ENCODE peak calls at places on chromosomes 11 and 22, in four cellular contexts. V is A549, T is HepG2, U is K562. Q is an unnamed sample.

GRCh38 chr11:2869561-2870427 is 15.8 kb downstream of the CDKN1C start:
- DNase-seq in V (no peak), T (no peak), U (no peak), Q (no peak)

GRCh38 chr22:27416553-27417427 is 384.8 kb downstream of the MN1 start:
- DNase-seq in V (no peak), T (no peak), U (no peak), Q (peak; percentile 88)

GRCh38 chr11:7688238-7688826 is 15.0 kb upstream of the CYB5R2 start:
- DNase-seq in V (peak; percentile 50), T (peak; percentile 16), U (peak; percentile 18), Q (peak; percentile 31)

GRCh38 chr11:65478411-65479183 is 20.2 kb upstream of the MALAT1 start:
- DNase-seq in V (no peak), T (no peak), U (peak; percentile 94), Q (peak; percentile 73)

GRCh38 chr11:38517991-38518390 is 1920.0 kb upstream of the RAG2 start:
- DNase-seq in V (no peak), T (no peak), U (peak; percentile 59), Q (no peak)

GRCh38 chr11:59923813-59924212 is 14.4 kb upstream of the OOSP1 start:
- DNase-seq in V (no peak), T (no peak), U (peak; percentile 48), Q (no peak)

GRCh38 chr22:27846910-27847309 is 45.4 kb upstream of the MN1 start:
- DNase-seq in V (no peak), T (no peak), U (peak; percentile 77), Q (no peak)

GRCh38 chr11:36628765-36629199 is 30.7 kb upstream of the RAG2 start:
- DNase-seq in V (no peak), T (no peak), U (no peak), Q (no peak)

GRCh38 chr11:117443269-117444186 is 115.9 kb downstream of the CEP164 start:
- DNase-seq in V (peak; percentile 43), T (peak; percentile 40), U (peak; percentile 65), Q (peak; percentile 30)

GRCh38 chr22:42316988-42317387 is 46.5 kb upstream of the TCF20 start:
- DNase-seq in V (no peak), T (no peak), U (peak; percentile 51), Q (no peak)

GRCh38 chr22:31857247-31857646 is 87.1 kb upstream of the YWHAH start:
- DNase-seq in V (no peak), T (no peak), U (peak; percentile 49), Q (no peak)

GRCh38 chr11:115860246-115860645 is 356.0 kb upstream of the CADM1 start:
- DNase-seq in V (no peak), T (no peak), U (no peak), Q (no peak)

GRCh38 chr11:76232026-76232665 is 25.8 kb upstream of the WNT11 start:
- DNase-seq in V (no peak), T (no peak), U (no peak), Q (no peak)

GRCh38 chr22:45211848-45212247 is 28.8 kb downstream of the KIAA0930 start:
- DNase-seq in V (peak; percentile 25), T (no peak), U (no peak), Q (no peak)

GRCh38 chr11:7448126-7448525 is 37.2 kb upstream of the OLFML1 start:
- DNase-seq in V (no peak), T (no peak), U (no peak), Q (no peak)

GRCh38 chr11:10568486-10568941 is at the start of gene LYVE1:
- DNase-seq in V (no peak), T (peak; percentile 65), U (peak; percentile 12), Q (no peak)

GRCh38 chr22:31274017-31274416 is 18.3 kb downstream of the PIK3IP1 start:
- DNase-seq in V (no peak), T (no peak), U (no peak), Q (no peak)

GRCh38 chr11:119315139-119316016 is 1.6 kb downstream of the MCAM start:
- DNase-seq in V (no peak), T (no peak), U (no peak), Q (no peak)

GRCh38 chr11:13468750-13469149 is 5.7 kb upstream of the BTBD10 start:
- DNase-seq in V (no peak), T (peak; percentile 15), U (no peak), Q (no peak)

GRCh38 chr22:33492210-33492651 is 428.0 kb downstream of the LARGE1 start:
- DNase-seq in V (no peak), T (peak; percentile 23), U (no peak), Q (no peak)

GRCh38 chr11:3809624-3809928 is 1.2 kb downstream of the PGAP2 start:
- DNase-seq in V (no peak), T (no peak), U (no peak), Q (no peak)

GRCh38 chr11:126146454-126147192 is 64.8 kb downstream of the RPUSD4 start:
- DNase-seq in V (no peak), T (peak; percentile 84), U (no peak), Q (no peak)

GRCh38 chr22:29917052-29917902 is 34.3 kb downstream of the MTMR3 start:
- DNase-seq in V (no peak), T (peak; percentile 57), U (no peak), Q (peak; percentile 11)

GRCh38 chr11:44654057-44654456 is 72.7 kb upstream of the TSPAN18 start:
- DNase-seq in V (no peak), T (no peak), U (no peak), Q (no peak)

GRCh38 chr11:44651535-44652130 is 75.1 kb upstream of the TSPAN18 start:
- DNase-seq in V (no peak), T (no peak), U (no peak), Q (no peak)

GRCh38 chr11:44654596-44654995 is 72.2 kb upstream of the TSPAN18 start:
- DNase-seq in V (no peak), T (no peak), U (no peak), Q (no peak)

GRCh38 chr11:44648109-44648508 is 78.7 kb upstream of the TSPAN18 start:
- DNase-seq in V (no peak), T (no peak), U (no peak), Q (no peak)

GRCh38 chr11:44652901-44653644 is 73.7 kb upstream of the TSPAN18 start:
- DNase-seq in V (no peak), T (no peak), U (no peak), Q (no peak)
- TF ChIP-seq MAZ in V (no peak), T (no peak), U (no peak), Q (no peak)

GRCh38 chr11:66958956-66959274 is 732 bp upstream of the PC start:
- DNase-seq in V (no peak), T (no peak), U (no peak), Q (no peak)

GRCh38 chr11:66957971-66958231 is 282 bp downstream of the PC start:
- DNase-seq in V (no peak), T (no peak), U (no peak), Q (no peak)

GRCh38 chr11:66953431-66953833 is 4.8 kb downstream of the PC start:
- DNase-seq in V (no peak), T (no peak), U (no peak), Q (no peak)

GRCh38 chr11:66958232-66958955 is at the start of gene PC:
- DNase-seq in V (peak; percentile 99), T (peak; percentile 98), U (peak; percentile 100), Q (peak; percentile 100)

GRCh38 chr11:66956689-66957290 is 1.4 kb downstream of the PC start:
- DNase-seq in V (no peak), T (peak; percentile 65), U (peak; percentile 23), Q (peak; percentile 97)
- TF ChIP-seq MAZ in V (no peak), T (no peak), U (no peak), Q (peak; percentile 47)

GRCh38 chr11:34343153-34343552 is 14.7 kb downstream of the ABTB2 start:
- DNase-seq in V (no peak), T (no peak), U (no peak), Q (peak; percentile 81)

GRCh38 chr11:34340653-34341052 is 17.2 kb downstream of the ABTB2 start:
- DNase-seq in V (no peak), T (no peak), U (no peak), Q (no peak)

GRCh38 chr11:34339149-34340064 is 18.4 kb downstream of the ABTB2 start:
- DNase-seq in V (peak; percentile 44), T (peak; percentile 94), U (no peak), Q (no peak)

GRCh38 chr11:34342008-34342533 is 15.7 kb downstream of the ABTB2 start:
- DNase-seq in V (no peak), T (no peak), U (no peak), Q (peak; percentile 38)

DNA sequence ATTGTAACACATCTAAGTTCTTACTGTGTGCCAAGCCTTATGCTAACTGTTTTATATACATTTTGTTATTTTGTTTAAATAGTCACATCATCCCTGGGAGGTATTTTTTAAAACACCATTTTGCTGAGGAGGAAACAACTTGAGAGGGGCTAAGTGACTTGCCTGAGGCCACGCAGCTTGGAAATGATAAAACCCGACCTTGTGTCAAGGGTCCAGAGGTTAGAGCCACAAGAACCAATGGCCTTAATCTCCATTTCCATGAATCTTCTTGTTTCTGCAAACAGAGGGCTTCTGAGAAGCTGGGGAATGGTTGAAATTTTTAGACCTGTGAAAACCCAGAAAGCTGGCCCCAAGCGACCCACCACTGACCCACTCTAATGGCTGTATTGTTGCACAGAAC is 16.7 kb downstream of the ABTB2 start:
- DNase-seq in V (no peak), T (no peak), U (no peak), Q (no peak)
- TF ChIP-seq MAZ in V (no peak), T (no peak), U (no peak), Q (no peak)

DNA sequence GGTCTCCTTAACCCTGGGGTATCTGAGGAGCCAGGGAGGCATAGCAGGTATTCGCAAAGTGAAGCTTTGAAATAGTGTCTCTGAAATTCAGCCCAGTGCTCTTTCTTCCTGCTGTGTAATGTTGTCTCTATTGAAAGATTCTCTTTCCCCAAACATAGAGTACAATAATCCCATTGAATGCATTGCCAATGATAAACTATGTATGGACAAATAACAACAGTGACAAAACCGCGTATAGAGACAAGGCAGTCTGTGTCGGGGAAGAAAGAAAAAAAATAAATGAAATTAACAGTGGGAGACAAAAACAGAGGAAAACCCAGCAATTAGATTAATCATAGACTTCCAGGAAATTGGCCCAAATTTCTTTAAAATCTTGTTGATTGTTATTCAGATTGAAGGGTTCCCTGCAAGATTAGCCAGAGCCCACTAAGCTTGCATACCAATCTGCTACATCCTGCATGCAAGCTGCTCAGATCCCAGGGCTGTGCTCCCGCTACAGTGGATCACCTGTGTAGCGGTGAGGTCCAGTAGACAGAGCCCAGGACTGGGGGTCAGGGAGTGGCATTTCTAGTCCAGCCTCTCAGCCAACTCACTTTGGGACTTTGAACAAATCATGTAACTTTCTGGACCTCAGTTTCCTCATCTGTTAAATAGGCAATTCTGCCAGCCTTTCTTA is 492.8 kb downstream of the INSC start:
- DNase-seq in V (no peak), T (no peak), U (no peak), Q (no peak)
- TF ChIP-seq MAZ in V (no peak), T (no peak), U (no peak), Q (no peak)

DNA sequence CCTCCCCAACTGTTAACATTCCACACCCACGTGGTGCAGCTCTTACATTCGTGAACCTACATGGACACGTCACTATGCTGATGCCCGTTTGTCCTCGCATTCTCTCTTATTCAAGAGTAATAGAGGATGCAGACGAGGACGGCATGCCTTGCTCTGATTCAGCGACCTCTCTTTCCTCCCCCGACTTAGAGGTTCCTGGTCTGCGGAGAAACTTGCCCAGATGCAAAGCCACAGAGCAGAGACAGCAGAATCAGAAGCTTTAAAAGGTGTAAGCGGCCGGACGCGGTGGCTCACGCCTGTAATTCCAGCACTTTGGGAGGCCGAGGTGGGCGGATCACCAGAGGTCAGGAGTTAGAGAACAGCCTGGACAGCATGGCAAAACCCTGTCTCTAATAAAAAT is 288.0 kb downstream of the NTM start:
- DNase-seq in V (no peak), T (no peak), U (no peak), Q (no peak)
- TF ChIP-seq MAZ in V (no peak), T (no peak), U (no peak), Q (no peak)

GRCh38 chr11:72722050-72722748 is 30.0 kb downstream of the ARAP1 start:
- DNase-seq in V (peak; percentile 97), T (no peak), U (peak; percentile 78), Q (peak; percentile 89)
- TF ChIP-seq MAZ in V (no peak), T (no peak), U (no peak), Q (peak; percentile 21)